ENCODE peak calls at places on chromosomes 4 and X, in five cellular contexts. One of them, this sample, is unnamed.

GRCh38 chr4:82885410-82885809 is 5.5 kb downstream of the SEC31A start:
- DNase-seq in right atrium auricular region: no peak
- DNase-seq in AG09319: no peak
- DNase-seq in CD8-positive, alpha-beta T cell: no peak
- DNase-seq in tibial nerve: no peak
- DNase-seq in this sample: no peak

GRCh38 chr4:31045724-31046318 is 325.7 kb downstream of the PCDH7 start:
- DNase-seq in AG09319: no peak
- DNase-seq in right atrium auricular region: no peak
- DNase-seq in tibial nerve: no peak
- DNase-seq in CD8-positive, alpha-beta T cell: no peak
- DNase-seq in this sample: no peak

GRCh38 chrX:57138674-57139073 is 1.5 kb upstream of the SPIN2A start:
- DNase-seq in CD8-positive, alpha-beta T cell: no peak
- DNase-seq in AG09319: no peak
- DNase-seq in right atrium auricular region: no peak
- DNase-seq in tibial nerve: no peak
- DNase-seq in this sample: no peak

GRCh38 chrX:15202458-15203177 is 67.3 kb downstream of the ASB9 start:
- DNase-seq in tibial nerve: no peak
- DNase-seq in AG09319: no peak
- DNase-seq in right atrium auricular region: no peak
- DNase-seq in CD8-positive, alpha-beta T cell: no peak
- DNase-seq in this sample: peak; percentile 55

GRCh38 chr4:98996056-98996941 is 778 bp downstream of the METAP1 start:
- DNase-seq in AG09319: no peak
- DNase-seq in CD8-positive, alpha-beta T cell: no peak
- DNase-seq in tibial nerve: no peak
- DNase-seq in right atrium auricular region: no peak
- DNase-seq in this sample: peak; percentile 16

GRCh38 chr4:126375462-126376054 is 1060.8 kb downstream of the FAT4 start:
- DNase-seq in right atrium auricular region: no peak
- DNase-seq in tibial nerve: no peak
- DNase-seq in CD8-positive, alpha-beta T cell: no peak
- DNase-seq in AG09319: no peak
- DNase-seq in this sample: no peak

GRCh38 chr4:47209833-47210232 is 178.5 kb downstream of the GABRB1 start:
- DNase-seq in AG09319: no peak
- DNase-seq in CD8-positive, alpha-beta T cell: no peak
- DNase-seq in tibial nerve: no peak
- DNase-seq in right atrium auricular region: no peak
- DNase-seq in this sample: peak; percentile 70

GRCh38 chrX:106707771-106708454 is 18.6 kb upstream of the RNF128 start:
- DNase-seq in right atrium auricular region: no peak
- DNase-seq in tibial nerve: no peak
- DNase-seq in CD8-positive, alpha-beta T cell: no peak
- DNase-seq in AG09319: peak; percentile 28
- DNase-seq in this sample: peak; percentile 94

GRCh38 chr4:9932771-9933170 is 88.5 kb downstream of the SLC2A9 start:
- DNase-seq in CD8-positive, alpha-beta T cell: no peak
- DNase-seq in tibial nerve: no peak
- DNase-seq in right atrium auricular region: no peak
- DNase-seq in AG09319: no peak
- DNase-seq in this sample: no peak

GRCh38 chr4:111283066-111283677 is 660.3 kb upstream of the PITX2 start:
- DNase-seq in right atrium auricular region: no peak
- DNase-seq in CD8-positive, alpha-beta T cell: no peak
- DNase-seq in AG09319: no peak
- DNase-seq in tibial nerve: peak; percentile 29
- DNase-seq in this sample: peak; percentile 43

GRCh38 chrX:150037041-150037440 is 98.8 kb upstream of the EOLA2 start:
- DNase-seq in CD8-positive, alpha-beta T cell: no peak
- DNase-seq in tibial nerve: no peak
- DNase-seq in right atrium auricular region: no peak
- DNase-seq in AG09319: no peak
- DNase-seq in this sample: no peak

GRCh38 chrX:26007462-26007861 is 130.7 kb upstream of the MAGEB18 start:
- DNase-seq in tibial nerve: no peak
- DNase-seq in right atrium auricular region: no peak
- DNase-seq in AG09319: no peak
- DNase-seq in CD8-positive, alpha-beta T cell: no peak
- DNase-seq in this sample: no peak

GRCh38 chr4:40623707-40624106 is 6.0 kb downstream of the RBM47 start:
- DNase-seq in tibial nerve: no peak
- DNase-seq in right atrium auricular region: no peak
- DNase-seq in AG09319: no peak
- DNase-seq in CD8-positive, alpha-beta T cell: no peak
- DNase-seq in this sample: no peak
- TF ChIP-seq CTCF in tibial nerve: no peak
- TF ChIP-seq CTCF in right atrium auricular region: no peak
- TF ChIP-seq CTCF in AG09319: no peak
- TF ChIP-seq CTCF in CD8-positive, alpha-beta T cell: no peak
- TF ChIP-seq CTCF in this sample: no peak

GRCh38 chr4:182917182-182918043 is at the start of gene DCTD:
- DNase-seq in CD8-positive, alpha-beta T cell: peak; percentile 75
- DNase-seq in tibial nerve: peak; percentile 63
- DNase-seq in right atrium auricular region: peak; percentile 77
- DNase-seq in AG09319: no peak
- DNase-seq in this sample: peak; percentile 33
- TF ChIP-seq CTCF in CD8-positive, alpha-beta T cell: peak; percentile 20
- TF ChIP-seq CTCF in tibial nerve: peak; percentile 22
- TF ChIP-seq CTCF in right atrium auricular region: no peak
- TF ChIP-seq CTCF in AG09319: peak; percentile 48
- TF ChIP-seq CTCF in this sample: peak; percentile 71

DNA sequence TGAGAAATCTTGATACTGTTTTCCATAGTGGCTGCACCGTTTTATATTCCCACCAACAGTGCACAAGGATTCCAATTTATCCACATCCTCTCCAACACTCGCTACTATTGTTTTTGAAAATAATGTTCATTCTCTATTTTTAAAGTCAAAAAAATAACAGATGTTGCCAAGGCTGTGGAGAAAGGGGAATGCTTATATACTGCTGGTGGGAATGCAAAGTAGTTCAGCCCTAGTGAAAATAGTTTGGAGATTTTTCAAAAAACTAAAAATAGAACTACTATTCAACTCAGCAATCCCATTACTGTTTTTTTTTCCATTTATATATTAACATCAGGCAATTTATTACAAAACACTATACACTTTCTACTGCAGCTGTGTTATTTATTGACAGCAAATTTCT is 208.7 kb downstream of the CBLL2 start:
- DNase-seq in AG09319: no peak
- DNase-seq in CD8-positive, alpha-beta T cell: no peak
- DNase-seq in right atrium auricular region: no peak
- DNase-seq in tibial nerve: no peak
- DNase-seq in this sample: peak; percentile 2
- TF ChIP-seq CTCF in AG09319: no peak
- TF ChIP-seq CTCF in CD8-positive, alpha-beta T cell: no peak
- TF ChIP-seq CTCF in right atrium auricular region: no peak
- TF ChIP-seq CTCF in tibial nerve: no peak
- TF ChIP-seq CTCF in this sample: no peak

GRCh38 chrX:18894156-18894555 is 89.8 kb downstream of the PHKA2 start:
- DNase-seq in CD8-positive, alpha-beta T cell: no peak
- DNase-seq in AG09319: no peak
- DNase-seq in right atrium auricular region: no peak
- DNase-seq in tibial nerve: no peak
- DNase-seq in this sample: no peak
- TF ChIP-seq CTCF in CD8-positive, alpha-beta T cell: no peak
- TF ChIP-seq CTCF in AG09319: no peak
- TF ChIP-seq CTCF in right atrium auricular region: no peak
- TF ChIP-seq CTCF in tibial nerve: no peak
- TF ChIP-seq CTCF in this sample: no peak

DNA sequence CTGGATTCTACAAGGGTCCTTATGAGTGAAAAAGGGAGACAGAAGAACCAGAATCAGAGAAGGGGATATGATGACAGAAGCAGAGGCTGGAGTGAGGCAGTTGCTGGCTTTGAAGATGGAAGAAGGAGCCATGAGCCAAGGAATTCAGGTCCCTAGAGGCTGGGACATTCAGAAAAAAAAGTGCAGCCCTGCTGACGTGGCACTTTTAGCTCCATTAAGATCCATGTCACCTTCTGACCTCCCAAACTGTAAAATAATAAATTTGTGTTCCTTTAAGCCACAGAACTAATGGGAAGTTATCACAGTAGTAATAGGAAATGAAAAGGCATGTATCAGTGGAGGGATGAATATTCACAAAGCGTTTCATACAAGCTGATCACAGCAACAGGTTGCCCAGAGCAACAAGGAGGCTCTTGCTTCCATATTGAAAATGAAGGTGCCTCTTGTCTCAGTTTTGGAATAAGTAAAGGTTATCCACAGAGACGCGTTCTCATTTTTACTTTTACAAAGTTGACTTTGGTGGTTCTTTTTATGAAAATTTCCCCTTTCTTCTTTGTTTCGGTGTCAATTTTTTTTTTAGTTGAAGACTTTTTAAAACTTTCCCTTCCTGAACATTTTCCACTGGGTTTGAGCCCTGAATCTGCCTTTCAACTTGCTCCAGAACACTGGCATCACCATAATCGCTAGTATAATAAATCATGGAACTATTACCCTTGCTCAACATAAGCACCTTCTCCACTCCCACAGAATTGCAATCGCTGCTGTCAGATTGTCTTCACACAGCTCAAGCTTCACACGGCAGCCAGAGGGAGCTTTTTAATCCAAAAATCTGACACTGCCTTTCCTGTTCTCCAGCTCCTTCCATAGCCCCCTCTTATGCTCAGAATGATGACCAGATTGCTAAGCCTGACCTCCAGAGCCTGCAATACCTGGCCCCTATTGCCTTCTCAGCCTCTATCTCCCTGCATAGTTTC is 127.6 kb upstream of the RBPJ start:
- DNase-seq in tibial nerve: no peak
- DNase-seq in AG09319: no peak
- DNase-seq in CD8-positive, alpha-beta T cell: no peak
- DNase-seq in right atrium auricular region: no peak
- DNase-seq in this sample: no peak
- TF ChIP-seq CTCF in tibial nerve: no peak
- TF ChIP-seq CTCF in AG09319: no peak
- TF ChIP-seq CTCF in CD8-positive, alpha-beta T cell: no peak
- TF ChIP-seq CTCF in right atrium auricular region: no peak
- TF ChIP-seq CTCF in this sample: no peak

DNA sequence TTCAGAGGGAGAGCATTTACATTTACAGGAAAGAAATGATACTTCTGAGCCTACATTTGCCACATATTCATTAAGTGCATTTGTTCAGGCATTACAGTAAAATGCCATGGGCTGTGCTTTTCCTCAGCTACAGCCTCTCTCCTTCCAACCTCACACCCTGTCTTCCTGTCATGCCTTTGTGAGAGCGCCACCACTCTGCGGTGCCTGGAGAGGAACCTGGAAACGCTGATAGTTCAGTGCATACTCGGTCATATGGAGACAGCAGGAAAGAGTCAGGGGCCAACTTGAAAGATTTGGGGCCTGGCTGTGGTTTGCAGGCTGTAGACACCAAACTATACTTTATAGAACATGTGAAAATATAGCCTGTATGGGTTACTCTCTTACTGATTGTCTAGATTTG is 40.5 kb downstream of the NFKB1 start:
- DNase-seq in tibial nerve: no peak
- DNase-seq in CD8-positive, alpha-beta T cell: no peak
- DNase-seq in right atrium auricular region: no peak
- DNase-seq in AG09319: no peak
- DNase-seq in this sample: no peak
- TF ChIP-seq CTCF in tibial nerve: no peak
- TF ChIP-seq CTCF in CD8-positive, alpha-beta T cell: no peak
- TF ChIP-seq CTCF in right atrium auricular region: no peak
- TF ChIP-seq CTCF in AG09319: no peak
- TF ChIP-seq CTCF in this sample: no peak

DNA sequence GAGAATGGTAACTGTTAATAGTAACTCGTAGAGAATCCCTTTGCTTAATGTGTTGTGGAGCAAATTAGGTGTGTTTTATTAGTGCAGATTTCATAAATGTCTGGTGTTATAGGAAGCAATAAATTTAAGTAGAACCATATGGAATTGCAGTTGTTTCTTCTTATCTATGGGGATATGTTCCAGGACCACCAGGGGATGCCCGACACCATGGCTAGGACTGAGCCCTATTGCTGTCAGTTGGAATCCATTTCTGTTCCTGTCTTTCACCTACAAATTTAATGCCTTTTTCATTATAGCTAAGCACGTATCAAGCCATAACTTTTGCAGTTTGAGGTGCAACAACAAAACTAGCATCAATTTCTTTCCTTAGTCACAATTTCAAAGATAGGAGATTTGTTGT is 72.5 kb downstream of the DDIT4L start:
- DNase-seq in AG09319: no peak
- DNase-seq in right atrium auricular region: no peak
- DNase-seq in CD8-positive, alpha-beta T cell: no peak
- DNase-seq in tibial nerve: no peak
- DNase-seq in this sample: no peak
- TF ChIP-seq CTCF in AG09319: peak; percentile 34
- TF ChIP-seq CTCF in right atrium auricular region: no peak
- TF ChIP-seq CTCF in CD8-positive, alpha-beta T cell: no peak
- TF ChIP-seq CTCF in tibial nerve: no peak
- TF ChIP-seq CTCF in this sample: peak; percentile 43

DNA sequence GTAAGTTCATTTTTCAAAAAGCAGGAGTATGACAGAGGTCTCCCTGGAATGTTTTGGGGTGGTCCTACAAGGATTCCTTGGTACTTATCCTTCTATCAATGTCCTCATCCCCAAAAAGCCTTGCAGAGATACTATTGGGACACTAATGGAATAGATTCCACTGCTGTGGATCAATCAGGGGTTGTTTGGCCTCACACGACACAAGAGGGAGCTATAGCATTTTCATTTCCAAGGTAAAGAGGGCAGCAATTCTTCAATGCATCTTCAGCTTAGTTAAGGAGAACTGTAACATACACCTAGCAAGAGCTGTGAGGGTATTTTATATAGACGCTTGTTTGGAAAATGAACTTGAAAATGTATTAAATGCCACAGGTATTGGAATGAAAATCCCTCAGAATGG is 50.9 kb downstream of the USP26 start:
- DNase-seq in CD8-positive, alpha-beta T cell: no peak
- DNase-seq in right atrium auricular region: no peak
- DNase-seq in tibial nerve: no peak
- DNase-seq in AG09319: no peak
- DNase-seq in this sample: no peak
- TF ChIP-seq CTCF in CD8-positive, alpha-beta T cell: no peak
- TF ChIP-seq CTCF in right atrium auricular region: no peak
- TF ChIP-seq CTCF in tibial nerve: no peak
- TF ChIP-seq CTCF in AG09319: no peak
- TF ChIP-seq CTCF in this sample: no peak

This sample was measured in HFFc6.